ENCODE peak calls at places on chromosomes 13 and 19, in six cellular contexts. C, M, B, O, Z and D are unnamed samples.

GRCh38 chr13:106110241-106110855 is 425.1 kb downstream of the EFNB2 start:
- DNase-seq in C (no peak), M (no peak), B (peak; percentile 28), O (no peak), Z (no peak), D (peak; percentile 50)

GRCh38 chr13:111037838-111038397 is 77.2 kb upstream of the ARHGEF7 start:
- DNase-seq in C (no peak), M (no peak), B (no peak), O (peak; percentile 4), Z (no peak), D (no peak)

GRCh38 chr19:43616306-43616705 is 3.1 kb downstream of the ZNF428 start:
- DNase-seq in C (no peak), M (no peak), B (no peak), O (no peak), Z (no peak), D (no peak)

GRCh38 chr19:10552596-10553053 is 8.9 kb downstream of the ATG4D start:
- DNase-seq in C (no peak), M (peak; percentile 36), B (no peak), O (peak; percentile 82), Z (no peak), D (peak; percentile 47)

GRCh38 chr19:10784257-10784656 is 51.8 kb downstream of the TMED1 start:
- DNase-seq in C (no peak), M (no peak), B (no peak), O (no peak), Z (no peak), D (no peak)

GRCh38 chr19:13932911-13933393 is 5.3 kb downstream of the PODNL1 start:
- DNase-seq in C (no peak), M (no peak), B (no peak), O (peak; percentile 21), Z (no peak), D (no peak)

GRCh38 chr19:6250909-6251308 is 28.9 kb downstream of the MLLT1 start:
- DNase-seq in C (no peak), M (no peak), B (no peak), O (no peak), Z (no peak), D (no peak)

GRCh38 chr13:62210951-62211350 is 795.3 kb upstream of the PCDH20 start:
- DNase-seq in C (no peak), M (no peak), B (no peak), O (no peak), Z (no peak), D (no peak)

GRCh38 chr19:11420429-11420893 is 1.3 kb upstream of the RGL3 start:
- DNase-seq in C (no peak), M (peak; percentile 67), B (peak; percentile 44), O (peak; percentile 44), Z (no peak), D (no peak)

GRCh38 chr13:85724554-85725432 is 74.4 kb downstream of the SLITRK6 start:
- DNase-seq in C (no peak), M (no peak), B (no peak), O (no peak), Z (no peak), D (peak; percentile 76)

GRCh38 chr13:73722120-73722519 is 412.1 kb downstream of the KLF12 start:
- DNase-seq in C (no peak), M (peak; percentile 52), B (no peak), O (peak; percentile 58), Z (no peak), D (peak; percentile 82)

GRCh38 chr19:10780368-10780767 is 55.6 kb downstream of the TMED1 start:
- DNase-seq in C (no peak), M (peak; percentile 20), B (no peak), O (no peak), Z (no peak), D (no peak)

GRCh38 chr13:109647046-109647445 is 139.3 kb downstream of the IRS2 start:
- DNase-seq in C (peak; percentile 33), M (peak; percentile 43), B (peak; percentile 35), O (no peak), Z (no peak), D (peak; percentile 46)

GRCh38 chr13:77502104-77502720 is 33.3 kb upstream of the SCEL start:
- DNase-seq in C (no peak), M (no peak), B (no peak), O (no peak), Z (no peak), D (no peak)

GRCh38 chr19:18541992-18542935 is 1.1 kb downstream of the FKBP8 start:
- DNase-seq in C (no peak), M (peak; percentile 58), B (peak; percentile 50), O (peak; percentile 62), Z (no peak), D (no peak)

GRCh38 chr19:55279773-55280643 is at the start of gene HSPBP1:
- DNase-seq in C (peak; percentile 100), M (peak; percentile 95), B (peak; percentile 98), O (peak; percentile 97), Z (peak; percentile 98), D (peak; percentile 98)

GRCh38 chr13:113401452-113402415 is 37.8 kb upstream of the GRTP1 start:
- DNase-seq in C (no peak), M (no peak), B (no peak), O (no peak), Z (no peak), D (no peak)

GRCh38 chr19:2488942-2489731 is 13.2 kb downstream of the GADD45B start:
- DNase-seq in C (peak; percentile 57), M (peak; percentile 82), B (peak; percentile 85), O (peak; percentile 75), Z (peak; percentile 62), D (peak; percentile 54)

GRCh38 chr13:45040626-45041025 is 51.3 kb downstream of the GPALPP1 start:
- DNase-seq in C (no peak), M (peak; percentile 3), B (no peak), O (no peak), Z (no peak), D (peak; percentile 10)

GRCh38 chr19:2055871-2056809 is 5.1 kb upstream of the MKNK2 start:
- DNase-seq in C (peak; percentile 35), M (peak; percentile 78), B (no peak), O (peak; percentile 50), Z (no peak), D (peak; percentile 62)

GRCh38 chr13:64855506-64855905 is 2374.6 kb downstream of the PCDH9 start:
- DNase-seq in C (no peak), M (peak; percentile 2), B (no peak), O (no peak), Z (no peak), D (no peak)

GRCh38 chr19:2594319-2594718 is 108.2 kb downstream of the GNG7 start:
- DNase-seq in C (no peak), M (no peak), B (no peak), O (no peak), Z (no peak), D (no peak)

GRCh38 chr19:33133438-33134031 is 1.6 kb downstream of the WDR88 start:
- DNase-seq in C (no peak), M (no peak), B (peak; percentile 40), O (peak; percentile 51), Z (no peak), D (no peak)

GRCh38 chr13:40652588-40652940 is 13.9 kb downstream of the FOXO1 start:
- DNase-seq in C (no peak), M (no peak), B (no peak), O (peak; percentile 53), Z (no peak), D (no peak)
- H3F3A ChIP-seq in C (no peaks in the 10 kb centered on the region), M (no peaks in the 10 kb centered on the region), B (peaks cover 10% of the 10 kb centered on the region), O (peaks cover 13% of the 10 kb centered on the region), Z (no peaks in the 10 kb centered on the region), D (no peaks in the 10 kb centered on the region)

GRCh38 chr13:42574435-42575311 is 721 bp downstream of the TNFSF11 start:
- DNase-seq in C (peak; percentile 3), M (peak; percentile 9), B (peak; percentile 18), O (peak; percentile 44), Z (no peak), D (no peak)
- TF ChIP-seq EZH2 in C (no peak), M (no peak), B (peak; percentile 74), O (no peak), Z (no peak), D (no peak)

GRCh38 chr19:37983916-37984315 is 76.9 kb downstream of the SIPA1L3 start:
- DNase-seq in C (no peak), M (no peak), B (no peak), O (no peak), Z (no peak), D (no peak)
- H3F3A ChIP-seq in C (no peaks in the 10 kb centered on the region), M (no peaks in the 10 kb centered on the region), B (peaks cover 38% of the 10 kb centered on the region), O (peaks cover 17% of the 10 kb centered on the region), Z (no peaks in the 10 kb centered on the region), D (no peaks in the 10 kb centered on the region)

GRCh38 chr19:44845612-44846454 is at the start of gene NECTIN2:
- DNase-seq in C (peak; percentile 100), M (peak; percentile 98), B (peak; percentile 99), O (peak; percentile 99), Z (peak; percentile 90), D (peak; percentile 96)
- TF ChIP-seq EZH2 in C (no peak), M (no peak), B (no peak), O (no peak), Z (no peak), D (no peak)

GRCh38 chr13:107370036-107370785 is 802.3 kb upstream of the ARGLU1 start:
- DNase-seq in C (no peak), M (peak; percentile 88), B (no peak), O (no peak), Z (no peak), D (peak; percentile 50)
- H3F3A ChIP-seq in C (no peaks in the 10 kb centered on the region), M (peaks cover 25% of the 10 kb centered on the region), B (no peaks in the 10 kb centered on the region), O (no peaks in the 10 kb centered on the region), Z (no peaks in the 10 kb centered on the region), D (no peaks in the 10 kb centered on the region)

GRCh38 chr19:46637224-46637623 is 1.2 kb upstream of the GNG8 start:
- DNase-seq in C (no peak), M (no peak), B (no peak), O (no peak), Z (no peak), D (no peak)
- TF ChIP-seq EZH2 in C (no peak), M (no peak), B (no peak), O (no peak), Z (no peak), D (no peak)

GRCh38 chr13:27257233-27257568 is 5.8 kb downstream of the RPL21 start:
- DNase-seq in C (no peak), M (no peak), B (no peak), O (no peak), Z (no peak), D (no peak)

GRCh38 chr13:27258637-27259377 is 7.4 kb downstream of the RPL21 start:
- DNase-seq in C (no peak), M (peak; percentile 33), B (no peak), O (no peak), Z (no peak), D (no peak)

GRCh38 chr13:27257648-27258253 is 6.4 kb downstream of the RPL21 start:
- DNase-seq in C (no peak), M (no peak), B (no peak), O (no peak), Z (no peak), D (no peak)

GRCh38 chr13:27261376-27261775 is 9.3 kb upstream of the RASL11A start:
- DNase-seq in C (peak; percentile 53), M (no peak), B (no peak), O (no peak), Z (no peak), D (peak; percentile 63)

DNA sequence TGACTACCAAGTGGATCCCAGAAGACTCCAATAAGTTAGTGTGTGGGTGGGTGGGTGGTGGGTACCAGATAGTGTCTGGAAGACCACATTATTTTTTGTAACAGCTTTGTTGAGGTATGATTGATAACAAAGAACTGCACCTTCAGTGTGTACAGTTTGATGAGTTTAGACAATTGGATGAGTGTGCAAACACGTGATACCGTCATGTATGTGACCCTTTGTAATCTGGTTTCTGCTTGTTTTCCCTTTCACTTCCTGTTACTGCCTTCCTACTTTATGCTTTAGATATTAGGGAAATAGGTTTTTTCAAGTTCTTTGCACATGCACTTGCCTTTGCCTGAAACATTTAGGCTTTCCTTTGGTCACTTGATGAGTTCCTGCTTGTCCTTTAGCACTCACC is 8.5 kb downstream of the RPL21 start:
- DNase-seq in C (no peak), M (no peak), B (no peak), O (no peak), Z (no peak), D (no peak)
- H3F3A ChIP-seq in C (peaks cover 87% of the 10 kb centered on the region), M (peaks cover 89% of the 10 kb centered on the region), B (peaks cover 55% of the 10 kb centered on the region), O (peaks cover 32% of the 10 kb centered on the region), Z (no peaks in the 10 kb centered on the region), D (peaks cover 9% of the 10 kb centered on the region)